ENCODE peak calls at places on chromosomes 12 and 14, in four cellular contexts. W, T, Q and N are unnamed samples.
A peak's percentile ranks its signal among the peaks of the same experiment; 100 is the strongest.

GRCh38 chr14:72256055-72256454 is 323.8 kb downstream of the RGS6 start:
- DNase-seq in Q (no peak), T (no peak), W (no peak), N (no peak)

GRCh38 chr12:132603240-132604107 is 6.9 kb downstream of the LRCOL1 start:
- DNase-seq in W (no peak), Q (no peak), T (no peak), N (no peak)

GRCh38 chr14:64788706-64789105 is 84.5 kb downstream of the PLEKHG3 start:
- DNase-seq in W (peak; percentile 70), T (no peak), Q (no peak), N (no peak)

GRCh38 chr12:6267007-6267721 is 43.3 kb upstream of the PLEKHG6 start:
- DNase-seq in W (no peak), T (no peak), Q (no peak), N (no peak)

GRCh38 chr14:104358528-104359300 is 220.3 kb downstream of the KIF26A start:
- DNase-seq in T (no peak), Q (no peak), W (no peak), N (no peak)

GRCh38 chr14:64541261-64541970 is 875 bp downstream of the HSPA2 start:
- DNase-seq in T (no peak), Q (no peak), W (no peak), N (no peak)

GRCh38 chr14:22383515-22384166 is 205.4 kb downstream of the DAD1 start:
- DNase-seq in W (no peak), T (no peak), Q (no peak), N (no peak)

GRCh38 chr12:31896514-31897039 is 62.6 kb upstream of the RESF1 start:
- DNase-seq in W (no peak), Q (no peak), T (peak; percentile 96), N (no peak)

GRCh38 chr14:65847065-65847847 is 434.7 kb downstream of the FUT8 start:
- DNase-seq in W (no peak), T (no peak), Q (no peak), N (no peak)

GRCh38 chr14:76262591-76262990 is 110.9 kb downstream of the GPATCH2L start:
- DNase-seq in Q (no peak), T (no peak), W (no peak), N (no peak)

GRCh38 chr14:81454572-81455218 is 54.6 kb upstream of the STON2 start:
- DNase-seq in Q (no peak), W (no peak), T (no peak), N (no peak)

GRCh38 chr12:57579011-57579410 is 12.0 kb upstream of the PIP4K2C start:
- DNase-seq in T (no peak), Q (no peak), W (no peak), N (no peak)

GRCh38 chr12:59792647-59793046 is 196.8 kb downstream of the SLC16A7 start:
- DNase-seq in Q (no peak), T (no peak), W (no peak), N (no peak)

GRCh38 chr14:66295386-66295785 is 190.8 kb upstream of the CCDC196 start:
- DNase-seq in T (no peak), W (no peak), Q (no peak), N (no peak)

DNA sequence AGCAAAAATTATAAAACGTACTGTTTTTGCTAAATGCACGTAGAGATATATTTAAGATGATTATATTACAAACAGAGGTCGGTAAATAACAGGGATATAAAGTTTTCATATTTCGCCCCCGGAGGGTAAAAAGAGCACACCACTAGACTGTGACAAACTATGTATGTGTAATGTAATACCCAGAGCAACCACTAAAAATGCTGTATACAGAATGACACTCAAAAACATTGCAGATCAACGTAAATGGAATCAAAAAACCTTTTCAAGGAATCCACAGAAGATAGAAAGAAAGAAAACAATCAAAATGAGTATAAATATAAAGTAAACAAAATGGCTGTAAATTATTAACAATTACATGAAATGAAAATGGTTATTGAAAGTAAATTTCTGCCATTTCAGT is 37.6 kb upstream of the PRB4 start:
- DNase-seq in T (peak; percentile 8), W (no peak), Q (no peak), N (no peak)
- TF ChIP-seq CTCF in T (no peak), W (peak; percentile 5), Q (no peak), N (peak; percentile 63)

GRCh38 chr14:77761205-77761931 is 412 bp upstream of the SNW1 start:
- DNase-seq in T (peak; percentile 56), Q (peak; percentile 35), W (no peak), N (no peak)
- TF ChIP-seq CTCF in T (peak; percentile 12), Q (peak; percentile 29), W (peak; percentile 43), N (peak; percentile 28)

GRCh38 chr12:46609671-46610070 is 216.1 kb downstream of the SLC38A4 start:
- DNase-seq in Q (no peak), W (no peak), T (no peak), N (no peak)
- TF ChIP-seq CTCF in Q (no peak), W (no peak), T (no peak), N (no peak)

GRCh38 chr12:111221296-111222026 is 147.4 kb downstream of the PHETA1 start:
- DNase-seq in W (no peak), Q (no peak), T (peak; percentile 53), N (no peak)
- TF ChIP-seq CTCF in W (no peak), Q (no peak), T (no peak), N (no peak)

GRCh38 chr14:87018294-87018693 is 974.7 kb downstream of the GALC start:
- DNase-seq in W (no peak), T (no peak), Q (no peak), N (no peak)
- TF ChIP-seq CTCF in W (no peak), T (no peak), Q (no peak), N (no peak)